ENCODE peak calls at places on chromosomes 5 and 9, in four cellular contexts. I is GM12878, M is K562, L is HCT116. S is an unnamed sample.
A peak's percentile ranks its signal among the peaks of the same experiment; 100 is the strongest.

GRCh38 chr5:138051441-138052296 is 18.8 kb upstream of the FAM13B start:
- ATAC-seq in M (peak; percentile 9), L (no peak), I (no peak), S (no peak)

GRCh38 chr9:16039988-16040761 is 487.3 kb downstream of the CCDC171 start:
- ATAC-seq in I (peak; percentile 32), M (no peak), L (no peak), S (no peak)

GRCh38 chr9:132365986-132366385 is 11.2 kb upstream of the SETX start:
- ATAC-seq in I (no peak), M (no peak), L (no peak), S (no peak)

GRCh38 chr5:156655732-156656131 is 194.4 kb upstream of the PPP1R2B start:
- ATAC-seq in L (no peak), M (no peak), I (no peak), S (no peak)

GRCh38 chr5:97508864-97509263 is 325.8 kb upstream of the RIOK2 start:
- ATAC-seq in M (no peak), L (no peak), I (no peak), S (no peak)

GRCh38 chr5:7453947-7454346 is 58.0 kb downstream of the ADCY2 start:
- ATAC-seq in I (no peak), L (no peak), M (no peak), S (no peak)

GRCh38 chr5:123164019-123164418 is 75.0 kb downstream of the PRDM6 start:
- ATAC-seq in M (no peak), L (no peak), I (no peak), S (peak; percentile 52)

GRCh38 chr5:66186108-66186507 is 42.0 kb downstream of the SREK1 start:
- ATAC-seq in M (peak; percentile 18), I (no peak), L (no peak), S (no peak)

GRCh38 chr9:124037790-124038189 is 26.2 kb downstream of the LHX2 start:
- ATAC-seq in I (no peak), L (peak; percentile 70), M (peak; percentile 53), S (no peak)

GRCh38 chr5:72673623-72674022 is 142.8 kb upstream of the TNPO1 start:
- ATAC-seq in M (no peak), L (no peak), I (no peak), S (no peak)

GRCh38 chr9:131813116-131813515 is 73.2 kb upstream of the RAPGEF1 start:
- ATAC-seq in L (peak; percentile 51), M (no peak), I (no peak), S (no peak)

GRCh38 chr5:43256261-43256966 is 56.8 kb downstream of the HMGCS1 start:
- ATAC-seq in M (peak; percentile 76), L (no peak), I (peak; percentile 72), S (no peak)

GRCh38 chr5:73322453-73323076 is 126.0 kb downstream of the FOXD1 start:
- ATAC-seq in I (no peak), M (no peak), L (peak; percentile 23), S (no peak)

GRCh38 chr5:19002111-19002510 is 985.9 kb downstream of the CDH18 start:
- ATAC-seq in L (no peak), M (no peak), I (no peak), S (no peak)

GRCh38 chr5:6110441-6111005 is 267.8 kb downstream of the MED10 start:
- ATAC-seq in I (no peak), L (no peak), M (no peak), S (no peak)

GRCh38 chr5:109506556-109506955 is 96.8 kb upstream of the PJA2 start:
- ATAC-seq in I (no peak), L (no peak), M (no peak), S (no peak)

GRCh38 chr5:109516385-109516784 is 106.6 kb upstream of the PJA2 start:
- ATAC-seq in I (no peak), L (no peak), M (no peak), S (peak; percentile 34)

DNA sequence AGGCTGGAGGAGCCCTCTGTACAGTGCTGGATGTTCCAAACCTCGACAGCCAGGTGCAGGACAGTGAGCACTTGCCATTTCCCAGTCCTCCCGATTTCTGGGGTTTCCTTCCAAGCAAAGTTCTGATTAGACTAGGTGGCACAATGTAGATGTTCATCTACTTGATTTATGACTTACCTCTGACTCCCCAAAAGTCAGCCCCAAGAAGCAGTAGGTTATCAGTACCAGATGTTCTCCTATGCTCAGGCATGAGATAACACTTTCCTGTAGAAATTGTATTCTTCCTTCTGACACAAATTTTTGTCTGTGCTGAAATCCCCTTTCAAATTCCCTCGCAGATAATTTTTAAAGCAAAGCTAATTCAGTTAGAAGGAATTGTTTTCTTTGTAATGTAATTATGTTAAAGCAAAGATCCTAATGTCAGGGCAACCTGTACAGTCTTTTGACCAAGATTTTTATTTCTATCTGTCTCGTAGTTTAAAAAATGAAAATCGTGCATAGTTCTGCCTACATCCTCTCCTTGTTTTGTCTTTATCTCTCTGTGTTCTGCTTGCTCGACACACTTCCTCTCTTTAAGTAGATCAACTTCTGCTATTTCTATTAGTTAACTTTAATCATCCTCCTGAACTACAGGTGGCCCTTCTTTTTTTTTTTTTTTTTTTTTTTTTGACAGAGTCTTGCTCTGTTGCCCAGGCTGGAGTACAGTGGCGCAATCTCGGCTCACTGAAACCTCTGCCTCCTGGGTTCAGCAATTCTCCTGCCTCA is 102.4 kb upstream of the PJA2 start:
- ATAC-seq in M (peak; percentile 53), L (no peak), I (no peak), S (no peak)
- H3K9me3 ChIP-seq in M (no peaks in the 10 kb centered on the region), L (no peaks in the 10 kb centered on the region), I (no peaks in the 10 kb centered on the region), S (no peaks in the 10 kb centered on the region)

DNA sequence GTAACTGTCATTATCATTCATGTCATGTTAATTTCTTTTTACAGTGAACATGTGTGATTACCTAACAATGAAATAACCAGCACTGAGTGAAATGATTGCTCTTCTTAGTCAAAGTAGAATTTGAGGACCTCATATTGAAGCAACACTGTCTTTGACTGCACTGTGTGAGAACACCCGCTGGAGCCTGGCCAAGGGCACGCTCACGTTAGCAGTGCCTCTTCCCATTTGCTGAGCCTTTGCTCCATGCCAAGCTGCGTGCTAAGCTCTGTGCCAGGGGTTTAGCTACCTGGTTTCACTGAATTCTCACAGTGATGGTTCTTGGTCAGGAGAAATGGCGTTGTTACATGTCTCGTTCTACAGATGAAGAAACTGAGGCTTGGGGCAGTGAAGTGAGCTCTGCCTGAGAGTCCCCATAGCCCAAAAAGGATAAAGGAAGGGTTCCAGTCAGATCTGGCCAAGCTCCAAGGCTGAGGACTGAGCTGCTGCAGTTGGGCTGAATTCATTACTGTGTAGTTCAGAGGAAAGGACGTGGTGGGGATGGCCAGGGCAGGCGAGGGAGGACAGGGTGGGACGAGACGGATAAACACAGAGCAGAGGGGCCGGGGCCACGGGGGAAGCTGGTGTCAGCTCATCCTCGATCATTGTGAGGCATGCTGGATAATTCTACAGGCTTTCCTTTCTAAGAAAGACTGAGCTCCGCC is 16.6 kb downstream of the HMCN2 start:
- ATAC-seq in L (no peak), M (no peak), I (no peak), S (peak; percentile 81)
- TF ChIP-seq POLR2AphosphoS5 in L (no peak), M (no peak), I (no peak), S (peak; percentile 54)

GRCh38 chr9:134135343-134136116 is at the start of gene WDR5:
- ATAC-seq in M (peak; percentile 76), I (peak; percentile 85), L (peak; percentile 71), S (peak; percentile 83)

GRCh38 chr9:134136997-134137302 is 1.1 kb downstream of the WDR5 start:
- ATAC-seq in L (no peak), I (no peak), M (peak; percentile 14), S (no peak)

GRCh38 chr9:134134949-134135342 is 936 bp upstream of the WDR5 start:
- ATAC-seq in M (peak; percentile 49), L (no peak), I (no peak), S (no peak)

GRCh38 chr9:134138292-134138691 is 2.4 kb downstream of the WDR5 start:
- ATAC-seq in I (no peak), M (no peak), L (no peak), S (no peak)

GRCh38 chr9:134136117-134136996 is 475 bp downstream of the WDR5 start:
- ATAC-seq in I (peak; percentile 4), M (peak; percentile 15), L (peak; percentile 21), S (peak; percentile 41)
- TF ChIP-seq POLR2A in I (peak; percentile 22), M (no peak), L (no peak), S (no peak)

GRCh38 chr9:2884308-2884707 is 40.4 kb upstream of the PUM3 start:
- ATAC-seq in M (no peak), I (no peak), L (no peak), S (no peak)
- H3K9me3 ChIP-seq in M (no peaks in the 10 kb centered on the region), I (no peaks in the 10 kb centered on the region), L (no peaks in the 10 kb centered on the region), S (no peaks in the 10 kb centered on the region)

GRCh38 chr9:128081052-128081451 is 13.0 kb downstream of the SLC25A25 start:
- ATAC-seq in L (no peak), I (peak; percentile 37), M (peak; percentile 60), S (peak; percentile 82)
- TF ChIP-seq POLR2AphosphoS5 in L (no peak), I (no peak), M (peak; percentile 64), S (peak; percentile 41)

DNA sequence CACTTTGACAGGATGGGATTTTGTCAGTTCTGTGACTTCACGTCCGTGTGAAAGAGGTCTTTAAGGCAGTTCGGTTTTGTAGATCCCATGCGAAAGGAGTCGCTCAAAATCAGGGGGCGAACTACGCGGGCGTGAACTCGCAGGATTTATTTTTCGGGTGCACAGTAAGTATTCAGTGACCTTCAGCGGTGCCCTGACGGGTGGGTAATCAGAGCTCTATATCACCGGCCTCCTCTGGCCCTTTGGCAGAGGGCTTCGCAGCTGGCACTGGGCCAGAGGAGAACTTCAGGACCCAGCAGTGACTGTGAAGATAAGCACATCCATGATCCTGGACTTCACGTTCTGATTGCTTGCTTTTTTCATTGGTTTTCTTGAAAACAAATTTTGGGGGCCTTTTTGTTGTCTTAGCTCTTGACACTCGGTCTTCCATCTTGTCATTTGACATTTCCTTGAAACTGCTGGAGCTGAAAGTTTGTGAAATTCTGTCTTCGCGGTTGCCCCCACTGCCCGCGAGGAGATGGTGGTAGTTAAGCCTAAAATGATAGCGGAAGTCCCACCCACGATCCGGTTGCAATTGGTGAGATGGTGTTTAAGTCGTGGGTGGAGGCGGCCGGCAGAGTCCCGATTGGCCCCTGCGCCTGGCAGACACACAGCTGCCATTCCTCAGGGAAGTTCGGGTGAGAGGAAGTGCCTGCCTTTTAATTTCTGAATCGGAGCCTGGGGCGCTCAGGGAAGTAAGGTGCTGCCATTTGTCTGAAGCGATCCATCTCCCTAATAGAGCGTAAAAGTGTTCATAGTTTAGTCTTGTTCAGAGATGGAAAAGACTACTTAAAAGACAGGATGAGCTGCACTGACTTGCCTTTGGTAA is at the start of gene FAM120AOS:
- ATAC-seq in M (peak; percentile 82), L (peak; percentile 77), I (peak; percentile 81), S (peak; percentile 81)
- TF ChIP-seq POLR2A in M (peak; percentile 67), L (peak; percentile 69), I (peak; percentile 52), S (peak; percentile 11)

GRCh38 chr9:103586721-103587120 is 507.4 kb upstream of the SMC2 start:
- ATAC-seq in L (no peak), M (no peak), I (no peak), S (no peak)
- H3K9me3 ChIP-seq in L (peaks cover 6% of the 10 kb centered on the region), M (peaks cover 1% of the 10 kb centered on the region), I (no peaks in the 10 kb centered on the region), S (no peaks in the 10 kb centered on the region)

GRCh38 chr5:113253037-113253436 is 181.8 kb downstream of the TSSK1B start:
- ATAC-seq in I (no peak), M (no peak), L (no peak), S (no peak)

GRCh38 chr5:113246371-113246870 is 188.4 kb downstream of the TSSK1B start:
- ATAC-seq in M (no peak), L (no peak), I (no peak), S (peak; percentile 68)

GRCh38 chr5:113252066-113252465 is 182.7 kb downstream of the TSSK1B start:
- ATAC-seq in L (no peak), I (no peak), M (no peak), S (no peak)

GRCh38 chr5:113249216-113249615 is 185.6 kb downstream of the TSSK1B start:
- ATAC-seq in I (no peak), M (no peak), L (no peak), S (no peak)

GRCh38 chr5:113250341-113250953 is 184.3 kb downstream of the TSSK1B start:
- ATAC-seq in L (no peak), I (no peak), M (no peak), S (peak; percentile 87)
- TF ChIP-seq POLR2AphosphoS5 in L (no peak), I (no peak), M (no peak), S (peak; percentile 88)

GRCh38 chr5:141475625-141476131 is at the start of gene PCDHGC3:
- ATAC-seq in L (no peak), M (peak; percentile 82), I (peak; percentile 97), S (peak; percentile 99)
- TF ChIP-seq POLR2A in L (no peak), M (no peak), I (no peak), S (peak; percentile 60)

S was measured in gastroesophageal sphincter.